ENCODE peak calls at places on chromosomes 4 and X, in eight cellular contexts. O is stimulated activated CD8-positive, alpha-beta memory T cell treated with anti-CD3 and anti-CD28 coated beads, Interleukin-7, amount 100 ng/mL, for 24 hours; J is HFF-Myc; K is EL; S is GM04504; X is H7; U is GDM1; D is NCI-H1105. G is an unnamed sample.

GRCh38 chr4:71697031-71697430 is 86.8 kb downstream of the GC start:
- DNase-seq in X (no peak), D (no peak), S (no peak), K (no peak), O (no peak), J (no peak), U (no peak), G (no peak)

GRCh38 chrX:129980043-129980442 is 2.4 kb upstream of the BCORL1 start:
- DNase-seq in D (no peak), U (no peak), K (peak), J (no peak), O (no peak), S (no peak), X (peak), G (no peak)

GRCh38 chr4:13483142-13484044 is 747 bp downstream of the RAB28 start:
- DNase-seq in S (peak), U (peak), K (peak), D (no peak), J (peak), X (peak), O (peak), G (no peak)

GRCh38 chr4:20493761-20494353 is 206.4 kb upstream of the PACRGL start:
- DNase-seq in K (peak), S (no peak), J (no peak), U (no peak), O (no peak), D (no peak), X (no peak), G (no peak)

GRCh38 chrX:107025538-107025937 is 25.5 kb upstream of the MORC4 start:
- DNase-seq in X (peak), J (no peak), S (no peak), U (no peak), K (peak), O (no peak), D (no peak), G (peak)

GRCh38 chrX:34146906-34147305 is 14.8 kb upstream of the FAM47A start:
- DNase-seq in D (no peak), O (no peak), X (no peak), S (no peak), K (no peak), J (no peak), U (no peak), G (no peak)

GRCh38 chr4:68062501-68062900 is 67.2 kb downstream of the TMPRSS11F start:
- DNase-seq in S (no peak), K (no peak), U (no peak), O (no peak), X (no peak), J (no peak), D (no peak), G (no peak)

GRCh38 chr4:25908491-25908901 is 5.5 kb upstream of the SMIM20 start:
- DNase-seq in D (no peak), S (peak), O (no peak), K (peak), U (no peak), J (peak), X (no peak), G (no peak)

GRCh38 chrX:1248381-1249061 is 20.1 kb upstream of the CSF2RA start:
- DNase-seq in U (no peak), J (no peak), D (no peak), S (no peak), X (peak), O (no peak), K (peak), G (no peak)

GRCh38 chrX:153673398-153674218 is at the start of gene PNCK:
- DNase-seq in O (no peak), U (no peak), D (no peak), S (no peak), K (no peak), X (peak), J (no peak), G (no peak)

GRCh38 chrX:123310112-123310511 is 126.0 kb downstream of the GRIA3 start:
- DNase-seq in U (no peak), D (no peak), S (no peak), J (no peak), O (no peak), X (no peak), K (no peak), G (no peak)

GRCh38 chrX:6645216-6645615 is 110.3 kb upstream of the VCX3A start:
- DNase-seq in U (no peak), S (no peak), J (no peak), K (no peak), O (no peak), X (no peak), D (no peak), G (no peak)

GRCh38 chr4:139282375-139283075 is 2.5 kb upstream of the MGARP start:
- DNase-seq in S (no peak), X (no peak), O (no peak), J (no peak), K (peak), D (no peak), U (no peak), G (no peak)

GRCh38 chrX:39519566-39520301 is 578.0 kb downstream of the BCOR start:
- DNase-seq in K (no peak), S (no peak), X (peak), U (no peak), J (no peak), O (no peak), D (peak), G (no peak)

GRCh38 chr4:128311659-128312392 is 24.2 kb upstream of the PGRMC2 start:
- DNase-seq in U (no peak), X (no peak), O (no peak), K (no peak), D (no peak), J (no peak), S (no peak), G (no peak)

GRCh38 chr4:15868065-15868464 is 70.5 kb downstream of the FGFBP1 start:
- DNase-seq in X (no peak), K (peak), S (no peak), O (no peak), J (no peak), U (peak), D (no peak), G (no peak)

GRCh38 chr4:105179539-105180401 is 33.1 kb downstream of the TET2 start:
- DNase-seq in D (no peak), K (peak), X (no peak), O (no peak), S (no peak), J (no peak), U (no peak), G (no peak)

GRCh38 chr4:109721033-109721432 is 8.8 kb downstream of the PLA2G12A start:
- DNase-seq in X (no peak), D (no peak), O (no peak), S (no peak), J (no peak), U (no peak), K (peak), G (no peak)

GRCh38 chr4:87188932-87189331 is 31.5 kb downstream of the KLHL8 start:
- DNase-seq in X (no peak), O (no peak), U (no peak), S (no peak), J (no peak), D (no peak), K (peak), G (no peak)

GRCh38 chr4:59341506-59341905 is 1858.6 kb upstream of the ADGRL3 start:
- DNase-seq in S (no peak), X (no peak), D (no peak), J (no peak), U (no peak), K (no peak), O (no peak), G (no peak)

GRCh38 chrX:20500171-20500865 is 233.6 kb upstream of the RPS6KA3 start:
- DNase-seq in O (no peak), D (no peak), U (no peak), J (no peak), S (no peak), X (no peak), K (no peak), G (no peak)

GRCh38 chrX:131812847-131813825 is 210.0 kb upstream of the STK26 start:
- DNase-seq in D (no peak), K (peak), X (no peak), S (peak), J (no peak), O (no peak), U (peak), G (no peak)

GRCh38 chr4:152590179-152591031 is 54.5 kb upstream of the FBXW7 start:
- DNase-seq in S (peak), U (no peak), J (peak), K (peak), X (no peak), D (peak), O (no peak), G (no peak)

GRCh38 chr4:137032242-137032641 is 500.1 kb downstream of the PCDH18 start:
- DNase-seq in U (no peak), J (no peak), D (peak), S (no peak), O (no peak), K (peak), X (no peak), G (peak)

GRCh38 chr4:47434931-47435330 is 28.6 kb downstream of the COMMD8 start:
- DNase-seq in X (no peak), U (no peak), O (no peak), K (no peak), S (no peak), J (no peak), D (no peak), G (no peak)

GRCh38 chr4:627347-627746 is 2.0 kb downstream of the PDE6B start:
- DNase-seq in J (no peak), U (no peak), S (no peak), K (no peak), O (no peak), D (no peak), X (peak), G (no peak)

GRCh38 chr4:2836391-2836859 is 7.2 kb upstream of the ADD1 start:
- DNase-seq in K (no peak), J (no peak), D (no peak), X (no peak), S (no peak), U (no peak), O (no peak), G (no peak)

GRCh38 chrX:79854469-79854868 is 160.1 kb upstream of the TBX22 start:
- DNase-seq in O (no peak), U (no peak), D (no peak), K (no peak), J (no peak), S (no peak), X (no peak), G (no peak)

GRCh38 chr4:123825596-123826291 is 429.1 kb downstream of the SPRY1 start:
- DNase-seq in U (no peak), S (no peak), O (no peak), X (no peak), J (no peak), D (no peak), K (peak), G (no peak)

GRCh38 chrX:34909151-34909550 is 33.4 kb upstream of the FAM47B start:
- DNase-seq in J (no peak), D (no peak), U (no peak), S (no peak), X (no peak), K (no peak), O (no peak), G (no peak)

GRCh38 chr4:174332741-174333493 is 49.2 kb downstream of the CEP44 start:
- DNase-seq in O (no peak), S (no peak), D (no peak), J (no peak), X (no peak), U (no peak), K (peak), G (no peak)

GRCh38 chr4:118756958-118757357 is 71.8 kb downstream of the METTL14 start:
- DNase-seq in O (no peak), K (no peak), J (no peak), X (no peak), U (no peak), D (no peak), S (no peak), G (no peak)

GRCh38 chr4:150656882-150657281 is 74.9 kb downstream of the MAB21L2 start:
- DNase-seq in S (no peak), X (no peak), K (no peak), U (peak), O (no peak), J (no peak), D (no peak), G (no peak)

GRCh38 chr4:159516556-159516955 is 413.7 kb downstream of the RAPGEF2 start:
- DNase-seq in K (peak), S (no peak), U (no peak), J (no peak), X (no peak), D (no peak), O (no peak), G (no peak)

GRCh38 chrX:56343231-56343630 is 111.1 kb downstream of the KLF8 start:
- DNase-seq in D (no peak), O (no peak), S (no peak), K (no peak), U (no peak), X (no peak), J (no peak), G (no peak)

GRCh38 chr4:44736900-44737299 is 10.5 kb upstream of the GNPDA2 start:
- DNase-seq in K (no peak), S (no peak), D (no peak), U (no peak), X (no peak), O (no peak), J (no peak), G (no peak)

GRCh38 chrX:47278684-47279083 is 45.9 kb downstream of the USP11 start:
- DNase-seq in O (no peak), J (peak), D (no peak), U (no peak), K (peak), X (no peak), S (no peak), G (no peak)

GRCh38 chr4:169439244-169439643 is 168.5 kb upstream of the SH3RF1 start:
- DNase-seq in U (no peak), D (no peak), S (no peak), X (no peak), K (no peak), J (no peak), O (no peak), G (no peak)